ENCODE peak calls at places on chromosome 15, in nine cellular contexts. Z is A549, N is cardiac muscle cell, G is kidney, D is lower lobe of right lung, J is astrocyte, T is sigmoid colon, U is left ventricle myocardium inferior, P is fibroblast of lung. B is an unnamed sample.

GRCh38 chr15:72042865-72043264 is 75.1 kb downstream of the MYO9A start:
- DNase-seq in D (no peak), T (no peak), N (no peak), J (no peak), P (no peak), G (no peak), U (no peak), Z (no peak), B (no peak)

GRCh38 chr15:33135355-33135781 is 59.1 kb downstream of the FMN1 start:
- DNase-seq in P (peak; percentile 32), G (no peak), Z (no peak), D (no peak), J (peak; percentile 29), U (no peak), N (peak; percentile 29), T (no peak), B (no peak)

GRCh38 chr15:57922780-57923179 is 142.7 kb downstream of the ALDH1A2 start:
- DNase-seq in Z (peak; percentile 5), U (peak; percentile 81), T (no peak), G (peak; percentile 92), D (peak; percentile 86), P (no peak), J (no peak), N (peak; percentile 55), B (no peak)

GRCh38 chr15:57772223-57772957 is 65.9 kb downstream of the POLR2M start:
- DNase-seq in T (no peak), Z (no peak), U (no peak), N (no peak), J (peak; percentile 4), D (no peak), G (no peak), P (peak; percentile 4), B (peak; percentile 66)

GRCh38 chr15:84582583-84583157 is 18.1 kb upstream of the ZSCAN2 start:
- DNase-seq in G (no peak), D (no peak), P (peak; percentile 20), J (peak; percentile 12), U (no peak), N (no peak), Z (no peak), T (no peak), B (no peak)

GRCh38 chr15:68154923-68155559 is 50.1 kb downstream of the CALML4 start:
- DNase-seq in G (no peak), Z (peak; percentile 77), U (no peak), N (peak; percentile 82), J (peak; percentile 40), D (no peak), P (peak; percentile 56), T (no peak), B (peak; percentile 42)

GRCh38 chr15:75112848-75113492 is 88.7 kb upstream of the C15orf39 start:
- DNase-seq in N (no peak), D (no peak), U (no peak), T (no peak), Z (no peak), P (no peak), J (no peak), G (no peak), B (no peak)

GRCh38 chr15:101561584-101561906 is 72.0 kb upstream of the PCSK6 start:
- DNase-seq in D (no peak), Z (no peak), P (no peak), N (no peak), G (no peak), U (no peak), J (no peak), T (peak; percentile 45), B (no peak)

GRCh38 chr15:77251662-77252061 is 168.2 kb downstream of the PEAK1 start:
- DNase-seq in G (no peak), P (peak; percentile 34), N (peak; percentile 9), Z (no peak), D (no peak), U (no peak), T (no peak), J (peak; percentile 8), B (peak; percentile 3)

GRCh38 chr15:70530906-70531305 is 232.5 kb downstream of the UACA start:
- DNase-seq in T (no peak), Z (no peak), J (no peak), N (no peak), D (no peak), P (no peak), G (no peak), U (no peak), B (no peak)

GRCh38 chr15:57375827-57376694 is at the start of gene CGNL1:
- DNase-seq in U (peak; percentile 39), T (peak; percentile 67), N (peak; percentile 62), J (no peak), G (peak; percentile 86), D (peak; percentile 56), Z (no peak), P (peak; percentile 36), B (no peak)

DNA sequence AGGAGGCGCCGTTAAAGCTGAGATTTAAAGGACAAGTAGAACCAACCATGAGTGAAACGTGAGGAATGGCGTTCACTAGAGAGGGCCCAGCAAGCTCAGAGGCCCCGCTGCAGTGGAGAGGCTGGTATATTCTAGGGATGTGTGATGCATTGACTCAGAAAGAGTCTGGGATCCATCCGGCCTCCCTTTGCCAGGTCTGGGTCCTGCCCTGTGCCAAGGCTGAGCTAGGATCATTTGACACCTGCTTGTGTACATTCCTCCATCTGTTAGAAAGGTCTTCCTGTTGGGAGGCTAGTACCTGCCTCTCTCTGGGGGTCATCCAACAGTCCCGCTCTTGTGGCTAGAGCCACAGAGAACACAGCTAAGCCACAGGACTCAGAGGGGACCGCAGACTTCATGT is 28.4 kb downstream of the CA12 start:
- DNase-seq in J (no peak), U (no peak), G (no peak), Z (no peak), P (no peak), N (no peak), T (peak; percentile 15), D (no peak), B (no peak)
- H3K4me1 ChIP-seq in J (peaks cover 6% of the 10 kb centered on the region), U (peaks cover 26% of the 10 kb centered on the region), G (peaks cover 42% of the 10 kb centered on the region), Z (peaks cover 71% of the 10 kb centered on the region), P (peaks cover 11% of the 10 kb centered on the region), N (no peaks in the 10 kb centered on the region), T (peaks cover 4% of the 10 kb centered on the region), D (peaks cover 1% of the 10 kb centered on the region), B (peaks cover 11% of the 10 kb centered on the region)

GRCh38 chr15:98804057-98804380 is 155.7 kb downstream of the IGF1R start:
- DNase-seq in D (no peak), J (no peak), U (no peak), N (no peak), G (no peak), Z (peak; percentile 37), T (no peak), P (no peak), B (no peak)
- TF ChIP-seq CTCF in D (no peak), J (no peak), U (peak; percentile 25), N (no peak), G (no peak), Z (no peak), T (no peak), P (no peak), B (no peak)

DNA sequence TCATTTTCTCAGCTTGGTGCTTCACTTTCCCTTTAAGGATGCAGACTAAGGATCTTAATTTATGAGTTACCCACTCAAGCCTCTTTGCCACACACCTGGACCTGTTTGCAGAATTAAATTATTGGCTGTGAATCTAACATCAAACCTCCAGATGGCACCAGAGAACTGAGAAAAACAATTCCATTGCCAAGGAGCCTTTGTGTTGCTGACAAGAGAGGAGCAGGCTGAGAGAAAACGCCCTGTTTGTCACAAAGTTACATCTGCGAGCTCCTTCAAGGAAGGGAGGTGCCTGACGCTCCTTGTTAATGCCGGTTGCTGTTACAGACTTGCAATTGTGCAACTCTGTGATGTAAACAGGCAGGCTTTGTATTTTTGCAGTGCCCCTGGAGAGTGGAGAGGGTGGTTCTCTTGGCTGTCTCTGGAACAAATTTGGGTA is 36.3 kb upstream of the TMC3 start:
- DNase-seq in T (peak; percentile 77), Z (peak; percentile 73), J (peak; percentile 48), P (peak; percentile 56), D (no peak), G (no peak), N (peak; percentile 91), U (peak; percentile 42), B (peak; percentile 55)
- H3K27ac ChIP-seq in T (no peak overlapping the region), Z (no peak overlapping the region), J (no peak overlapping the region), P (no peak overlapping the region), D (no peak overlapping the region), G (no peak overlapping the region), N (no peak overlapping the region), U (peak overlapping the region; percentile 51), B (no peak overlapping the region)

DNA sequence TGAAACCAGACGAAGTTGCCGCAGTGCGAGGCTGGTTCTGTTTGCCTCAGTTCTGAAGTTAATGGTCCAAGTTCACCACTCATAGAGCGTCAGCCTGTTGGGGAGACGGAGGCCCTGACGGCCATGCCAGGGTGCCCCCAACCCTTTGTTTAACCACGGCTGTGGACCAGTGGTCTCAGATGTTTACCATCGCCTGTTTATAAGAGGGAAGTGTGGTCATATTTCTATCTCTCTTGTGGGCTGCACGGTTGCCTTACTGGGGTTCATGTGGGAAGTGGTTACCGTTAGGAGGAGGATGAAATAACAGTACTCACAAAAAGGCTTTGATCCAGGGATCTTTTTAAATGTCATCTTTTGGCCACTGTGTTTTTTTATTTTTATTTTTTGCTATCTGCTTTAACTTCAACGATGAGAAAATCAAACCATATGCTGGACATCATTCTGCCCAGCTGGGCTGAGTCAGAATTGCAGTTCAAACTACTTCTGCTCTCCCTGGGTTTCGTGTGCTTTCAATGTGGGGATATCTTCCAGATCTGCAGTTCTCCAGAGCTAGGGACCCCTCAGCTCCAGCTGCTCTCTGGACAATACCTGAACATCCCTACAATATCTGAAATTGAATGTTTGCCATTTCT is 17.8 kb downstream of the SMAD3 start:
- DNase-seq in D (no peak), P (no peak), U (no peak), N (no peak), T (no peak), J (no peak), G (no peak), Z (no peak), B (no peak)
- H3K4me1 ChIP-seq in D (peaks cover 98% of the 10 kb centered on the region), P (peaks cover 73% of the 10 kb centered on the region), U (peaks cover 92% of the 10 kb centered on the region), N (peaks cover 65% of the 10 kb centered on the region), T (peaks cover 66% of the 10 kb centered on the region), J (peaks cover 79% of the 10 kb centered on the region), G (peaks cover 56% of the 10 kb centered on the region), Z (peaks cover 99% of the 10 kb centered on the region), B (peaks cover 73% of the 10 kb centered on the region)

GRCh38 chr15:52292780-52293392 is 2.7 kb downstream of the MYO5C start:
- DNase-seq in Z (peak; percentile 46), G (no peak), N (no peak), D (no peak), T (no peak), U (no peak), P (no peak), J (no peak), B (no peak)
- TF ChIP-seq CTCF in Z (no peak), G (no peak), N (no peak), D (no peak), T (no peak), U (no peak), P (no peak), J (no peak), B (no peak)

GRCh38 chr15:59170998-59171397 is 35.6 kb upstream of the LDHAL6B start:
- DNase-seq in Z (no peak), D (no peak), T (no peak), U (no peak), G (no peak), P (no peak), J (no peak), N (no peak), B (no peak)
- H3K27ac ChIP-seq in Z (peak overlapping the region; percentile 76), D (peak overlapping the region; percentile 4), T (no peak overlapping the region), U (no peak overlapping the region), G (no peak overlapping the region), P (no peak overlapping the region), J (peak overlapping the region; percentile 94), N (no peak overlapping the region), B (no peak overlapping the region)